ENCODE peak calls at places on chromosomes 5 and 9, in five cellular contexts. E is psoas muscle, N is mammary epithelial cell, F is suprapubic skin, D is cardiac muscle cell. A is an unnamed sample.
A peak's percentile ranks its signal among the peaks of the same experiment; 100 is the strongest.

GRCh38 chr5:58582004-58582403 is 871 bp upstream of the RAB3C start:
- DNase-seq in D (peak; percentile 0), N (no peak), E (no peak), F (no peak), A (peak; percentile 54)

GRCh38 chr5:71699751-71700150 is 19.3 kb upstream of the CARTPT start:
- DNase-seq in E (no peak), F (no peak), D (no peak), N (no peak), A (no peak)

GRCh38 chr5:135249658-135250057 is 149.4 kb downstream of the MACROH2A1 start:
- DNase-seq in N (no peak), D (no peak), F (no peak), E (no peak), A (peak; percentile 46)

GRCh38 chr5:50794812-50795211 is 128.4 kb downstream of the PARP8 start:
- DNase-seq in D (no peak), E (no peak), N (no peak), F (no peak), A (no peak)

GRCh38 chr9:78972303-78973002 is 599.3 kb upstream of the TLE4 start:
- DNase-seq in D (no peak), F (no peak), E (no peak), N (no peak), A (no peak)

GRCh38 chr9:89608646-89609335 is 4.0 kb downstream of the GADD45G start:
- DNase-seq in F (no peak), E (no peak), N (no peak), D (no peak), A (no peak)

GRCh38 chr9:127966416-127967150 is 14.2 kb downstream of the EEIG1 start:
- DNase-seq in D (no peak), N (no peak), E (no peak), F (no peak), A (no peak)

GRCh38 chr5:57499262-57500050 is 16.8 kb upstream of the ACTBL2 start:
- DNase-seq in D (peak; percentile 86), N (peak; percentile 63), F (no peak), E (no peak), A (peak; percentile 88)

GRCh38 chr5:37604290-37604689 is 225.2 kb downstream of the WDR70 start:
- DNase-seq in D (no peak), F (no peak), E (no peak), N (no peak), A (no peak)

GRCh38 chr5:168131519-168131918 is 159.9 kb upstream of the WWC1 start:
- DNase-seq in N (no peak), F (no peak), E (no peak), D (no peak), A (no peak)

GRCh38 chr5:134000116-134000515 is 4.7 kb downstream of the VDAC1 start:
- DNase-seq in D (peak; percentile 20), N (no peak), E (peak; percentile 50), F (no peak), A (no peak)

GRCh38 chr5:351911-352225 is 30.4 kb downstream of the AHRR start:
- DNase-seq in N (no peak), F (no peak), E (no peak), D (no peak), A (no peak)

GRCh38 chr5:154674029-154674428 is 81.1 kb upstream of the LARP1 start:
- DNase-seq in E (no peak), D (no peak), N (no peak), F (no peak), A (no peak)

GRCh38 chr5:54764102-54764501 is 221.3 kb downstream of the ESM1 start:
- DNase-seq in F (no peak), E (no peak), N (no peak), D (no peak), A (no peak)

GRCh38 chr9:96553070-96553469 is 66.6 kb downstream of the CDC14B start:
- DNase-seq in E (no peak), F (no peak), N (peak; percentile 73), D (peak; percentile 70), A (peak; percentile 74)

GRCh38 chr5:52334367-52334766 is 453.3 kb upstream of the ITGA1 start:
- DNase-seq in N (no peak), E (no peak), D (no peak), F (no peak), A (no peak)

GRCh38 chr5:179762079-179762780 is 29.6 kb downstream of the MAML1 start:
- DNase-seq in N (peak; percentile 6), D (no peak), F (no peak), E (no peak), A (no peak)

GRCh38 chr9:118170032-118170955 is 466.1 kb downstream of the TLR4 start:
- DNase-seq in E (peak; percentile 23), F (no peak), D (peak; percentile 31), N (peak; percentile 53), A (no peak)

GRCh38 chr9:80378669-80379293 is 807.0 kb downstream of the TLE4 start:
- DNase-seq in D (no peak), F (no peak), E (no peak), N (peak; percentile 89), A (no peak)

GRCh38 chr9:17928768-17929167 is 349.9 kb downstream of the SH3GL2 start:
- DNase-seq in D (no peak), N (no peak), E (no peak), F (no peak), A (no peak)

GRCh38 chr5:177472460-177473441 is 683 bp downstream of the DBN1 start:
- DNase-seq in D (no peak), F (no peak), E (peak; percentile 50), N (no peak), A (peak; percentile 66)

GRCh38 chr9:7721291-7721690 is 78.3 kb downstream of the DMAC1 start:
- DNase-seq in E (no peak), N (no peak), F (no peak), D (no peak), A (no peak)